ENCODE peak calls at places on chromosome 22, in seven cellular contexts. A, T, E, B, S, C and W are unnamed samples.

GRCh38 chr22:23500508-23501208 is 79.4 kb downstream of the IGLL1 start:
- DNase-seq in T (no peak), C (no peak), B (no peak), S (peak), A (no peak), E (no peak), W (no peak)

GRCh38 chr22:39664485-39665200 is 94.1 kb downstream of the CACNA1I start:
- DNase-seq in C (peak), E (no peak), T (no peak), A (no peak), B (no peak), S (peak), W (peak)

GRCh38 chr22:50628543-50629134 is 687 bp upstream of the ARSA start:
- DNase-seq in E (no peak), T (no peak), C (no peak), A (no peak), S (no peak), B (no peak), W (no peak)

GRCh38 chr22:39215430-39216142 is 29.2 kb downstream of the PDGFB start:
- DNase-seq in C (peak), B (no peak), E (peak), T (no peak), A (peak), S (no peak), W (peak)

GRCh38 chr22:50078761-50079160 is 6.5 kb downstream of the MLC1 start:
- DNase-seq in B (no peak), C (no peak), E (no peak), T (no peak), A (no peak), S (no peak), W (peak)

GRCh38 chr22:17366830-17367229 is 2.4 kb upstream of the CECR2 start:
- DNase-seq in T (no peak), A (peak), S (peak), C (peak), B (no peak), E (peak), W (peak)

GRCh38 chr22:27206001-27206746 is 548.8 kb downstream of the MIAT start:
- DNase-seq in E (no peak), T (no peak), C (no peak), A (no peak), S (no peak), B (no peak), W (no peak)

GRCh38 chr22:20430641-20431519 is 6.7 kb downstream of the SCARF2 start:
- DNase-seq in A (no peak), C (peak), T (peak), E (peak), B (peak), S (peak), W (peak)

GRCh38 chr22:33726294-33726711 is 194.0 kb downstream of the LARGE1 start:
- DNase-seq in E (no peak), S (no peak), A (no peak), B (no peak), C (no peak), T (no peak), W (no peak)

GRCh38 chr22:22913989-22914388 is 26.4 kb downstream of the IGLL5 start:
- DNase-seq in A (no peak), E (no peak), C (no peak), S (no peak), B (peak), T (no peak), W (peak)

GRCh38 chr22:37212174-37212906 is at the start of gene SSTR3:
- DNase-seq in T (no peak), S (peak), B (peak), C (no peak), A (no peak), E (no peak), W (no peak)

GRCh38 chr22:37015587-37015878 is 3.7 kb downstream of the TST start:
- DNase-seq in T (no peak), A (no peak), E (no peak), S (no peak), B (no peak), C (no peak), W (no peak)

GRCh38 chr22:30867746-30868662 is 100.6 kb downstream of the MORC2 start:
- DNase-seq in E (no peak), A (no peak), T (no peak), B (peak), S (no peak), C (no peak), W (no peak)

GRCh38 chr22:17795661-17796548 is 21.6 kb upstream of the BID start:
- DNase-seq in C (no peak), T (no peak), B (peak), S (no peak), A (no peak), E (no peak), W (no peak)

GRCh38 chr22:39351689-39352214 is 2.0 kb downstream of the SYNGR1 start:
- DNase-seq in B (peak), E (peak), A (peak), S (peak), C (no peak), T (peak), W (no peak)

GRCh38 chr22:24968066-24968561 is 15.6 kb downstream of the KIAA1671 start:
- DNase-seq in S (peak), A (no peak), C (no peak), E (no peak), B (no peak), T (no peak), W (no peak)

GRCh38 chr22:45925811-45926351 is 51.1 kb downstream of the WNT7B start:
- DNase-seq in B (no peak), E (no peak), C (no peak), A (peak), S (no peak), T (no peak), W (no peak)

GRCh38 chr22:41725510-41726110 is 26.3 kb downstream of the MEI1 start:
- DNase-seq in S (no peak), B (no peak), C (no peak), T (no peak), A (peak), E (no peak), W (peak)

GRCh38 chr22:46625843-46626349 is 5.7 kb downstream of the GRAMD4 start:
- DNase-seq in S (no peak), B (no peak), T (no peak), E (no peak), A (no peak), C (no peak), W (no peak)

GRCh38 chr22:36453266-36453607 is 28.2 kb downstream of the TXN2 start:
- DNase-seq in T (no peak), E (no peak), C (no peak), A (peak), S (no peak), B (no peak), W (no peak)

GRCh38 chr22:32850591-32851517 is 49.3 kb downstream of the TIMP3 start:
- DNase-seq in C (no peak), A (no peak), E (no peak), T (no peak), B (no peak), S (no peak), W (no peak)

GRCh38 chr22:17972385-17973181 is 51.8 kb downstream of the MICAL3 start:
- DNase-seq in B (no peak), C (no peak), S (peak), E (no peak), T (peak), A (peak), W (no peak)

GRCh38 chr22:28600546-28601143 is 79.0 kb downstream of the TTC28 start:
- DNase-seq in C (no peak), T (peak), A (peak), E (peak), B (no peak), S (peak), W (peak)

GRCh38 chr22:39710380-39711117 is 140.0 kb downstream of the CACNA1I start:
- DNase-seq in A (no peak), E (no peak), B (no peak), C (no peak), S (no peak), T (no peak), W (no peak)

GRCh38 chr22:47369020-47369419 is 606.6 kb downstream of the TBC1D22A start:
- DNase-seq in S (no peak), B (no peak), E (no peak), C (no peak), T (no peak), A (no peak), W (no peak)

GRCh38 chr22:40602231-40602630 is 34.3 kb downstream of the MRTFA start:
- DNase-seq in B (no peak), E (no peak), T (no peak), C (no peak), S (no peak), A (no peak), W (no peak)

GRCh38 chr22:39207141-39208012 is 37.4 kb downstream of the PDGFB start:
- DNase-seq in S (no peak), B (no peak), T (no peak), C (no peak), E (no peak), A (peak), W (no peak)

GRCh38 chr22:45493286-45493771 is 9.4 kb upstream of the FBLN1 start:
- DNase-seq in E (no peak), A (no peak), S (no peak), B (no peak), C (no peak), T (peak), W (no peak)

GRCh38 chr22:47450876-47451475 is 688.5 kb downstream of the TBC1D22A start:
- DNase-seq in S (no peak), C (no peak), B (no peak), T (no peak), A (no peak), E (no peak), W (no peak)

GRCh38 chr22:35528967-35529366 is 11.7 kb upstream of the RASD2 start:
- DNase-seq in E (no peak), C (no peak), S (no peak), T (no peak), B (no peak), A (peak), W (no peak)

GRCh38 chr22:33049125-33049729 is 9.0 kb downstream of the SYN3 start:
- DNase-seq in B (peak), A (peak), T (peak), E (peak), C (peak), S (peak), W (peak)

GRCh38 chr22:21448627-21449416 is 18.4 kb upstream of the TMEM191C start:
- DNase-seq in E (no peak), B (no peak), C (no peak), S (no peak), T (no peak), A (no peak), W (no peak)

GRCh38 chr22:46004105-46004866 is 27.3 kb upstream of the WNT7B start:
- DNase-seq in T (no peak), E (peak), B (no peak), A (no peak), C (peak), S (no peak), W (no peak)

GRCh38 chr22:44671742-44672141 is 30.3 kb upstream of the PRR5 start:
- DNase-seq in B (no peak), A (peak), C (no peak), E (no peak), S (no peak), T (peak), W (no peak)

GRCh38 chr22:46002757-46003270 is 25.9 kb upstream of the WNT7B start:
- DNase-seq in E (no peak), C (no peak), B (no peak), A (peak), S (no peak), T (peak), W (no peak)

GRCh38 chr22:27839261-27839660 is 37.7 kb upstream of the MN1 start:
- DNase-seq in B (no peak), A (no peak), C (no peak), S (no peak), T (no peak), E (no peak), W (no peak)

GRCh38 chr22:46070722-46071450 is 79.4 kb upstream of the PPARA start:
- DNase-seq in E (no peak), T (peak), A (peak), C (peak), S (peak), B (no peak), W (no peak)